ENCODE peak calls at places on chromosomes 11 and 22, in six cellular contexts. C, R, S, X, U and F are unnamed samples.

GRCh38 chr11:44950625-44951472 is at the start of gene TP53I11:
- DNase-seq in U (peak; percentile 49), R (no peak), X (peak; percentile 46), S (peak; percentile 83), C (peak; percentile 89), F (peak; percentile 79)

GRCh38 chr11:118789501-118790356 is 1.2 kb downstream of the DDX6 start:
- DNase-seq in C (peak; percentile 63), R (peak; percentile 68), X (no peak), U (peak; percentile 15), S (no peak), F (peak; percentile 88)

GRCh38 chr11:7688238-7688826 is 15.0 kb upstream of the CYB5R2 start:
- DNase-seq in R (peak; percentile 60), S (no peak), X (no peak), U (no peak), C (no peak), F (peak; percentile 35)

GRCh38 chr11:133896028-133896427 is 50.7 kb upstream of the SPATA19 start:
- DNase-seq in S (no peak), U (no peak), R (no peak), X (no peak), C (no peak), F (no peak)

GRCh38 chr11:3042496-3043314 is 14.5 kb downstream of the CARS1 start:
- DNase-seq in U (no peak), X (no peak), S (no peak), R (no peak), C (no peak), F (no peak)

GRCh38 chr22:20677684-20678242 is 96.2 kb upstream of the SERPIND1 start:
- DNase-seq in S (no peak), U (no peak), X (no peak), R (no peak), C (no peak), F (no peak)

GRCh38 chr11:19934828-19935259 is 222.2 kb downstream of the NAV2 start:
- DNase-seq in C (no peak), U (no peak), R (no peak), S (no peak), X (no peak), F (no peak)

GRCh38 chr11:85889676-85890579 is 34.7 kb downstream of the CCDC83 start:
- DNase-seq in S (no peak), R (no peak), C (no peak), X (no peak), U (no peak), F (peak; percentile 10)

GRCh38 chr11:120903686-120904085 is 120.2 kb upstream of the TBCEL start:
- DNase-seq in U (no peak), X (no peak), S (no peak), R (no peak), C (no peak), F (no peak)
- H3K27ac ChIP-seq in U (no peak overlapping the region), X (no peak overlapping the region), S (no peak overlapping the region), R (no peak overlapping the region), C (no peak overlapping the region), F (no peak overlapping the region)

DNA sequence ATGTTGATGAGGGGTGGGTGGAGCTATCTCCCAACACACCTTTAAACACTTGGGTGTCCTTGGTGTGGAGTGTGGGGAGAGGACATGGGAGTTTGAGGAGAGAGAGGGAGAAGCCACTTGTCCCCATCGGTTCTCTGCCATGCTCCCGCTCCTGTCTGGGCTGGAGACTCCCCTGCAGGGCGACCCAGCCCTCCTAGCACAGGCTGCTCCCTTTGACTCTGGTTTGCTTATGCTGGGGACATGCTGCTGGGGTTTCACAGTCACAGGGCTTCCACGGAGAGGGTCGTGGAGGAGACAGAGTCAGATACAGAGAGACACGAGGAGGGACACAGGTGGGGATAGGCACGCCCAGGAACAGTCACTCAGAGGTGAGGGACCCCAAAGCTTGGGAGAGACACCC is 1.6 kb downstream of the SCUBE1 start:
- DNase-seq in C (no peak), X (no peak), U (no peak), S (no peak), R (no peak), F (no peak)
- H3K4me1 ChIP-seq in C (no peaks in the 10 kb centered on the region), X (no peaks in the 10 kb centered on the region), U (no peaks in the 10 kb centered on the region), S (peaks cover 41% of the 10 kb centered on the region), R (no peaks in the 10 kb centered on the region), F (no peaks in the 10 kb centered on the region)

GRCh38 chr22:50192056-50192824 is 6.5 kb downstream of the TRABD start:
- DNase-seq in X (no peak), S (peak; percentile 39), C (no peak), R (peak; percentile 83), U (no peak), F (no peak)
- H3K36me3 ChIP-seq in X (peaks cover 20% of the 10 kb centered on the region), S (peaks cover 40% of the 10 kb centered on the region), C (peaks cover 7% of the 10 kb centered on the region), R (peaks cover 59% of the 10 kb centered on the region), U (peaks cover 14% of the 10 kb centered on the region), F (peaks cover 9% of the 10 kb centered on the region)

GRCh38 chr11:35857922-35858321 is 85.9 kb upstream of the LDLRAD3 start:
- DNase-seq in C (no peak), U (no peak), R (no peak), X (no peak), S (no peak), F (no peak)
- H3K27ac ChIP-seq in C (no peak overlapping the region), U (no peak overlapping the region), R (no peak overlapping the region), X (no peak overlapping the region), S (no peak overlapping the region), F (no peak overlapping the region)

DNA sequence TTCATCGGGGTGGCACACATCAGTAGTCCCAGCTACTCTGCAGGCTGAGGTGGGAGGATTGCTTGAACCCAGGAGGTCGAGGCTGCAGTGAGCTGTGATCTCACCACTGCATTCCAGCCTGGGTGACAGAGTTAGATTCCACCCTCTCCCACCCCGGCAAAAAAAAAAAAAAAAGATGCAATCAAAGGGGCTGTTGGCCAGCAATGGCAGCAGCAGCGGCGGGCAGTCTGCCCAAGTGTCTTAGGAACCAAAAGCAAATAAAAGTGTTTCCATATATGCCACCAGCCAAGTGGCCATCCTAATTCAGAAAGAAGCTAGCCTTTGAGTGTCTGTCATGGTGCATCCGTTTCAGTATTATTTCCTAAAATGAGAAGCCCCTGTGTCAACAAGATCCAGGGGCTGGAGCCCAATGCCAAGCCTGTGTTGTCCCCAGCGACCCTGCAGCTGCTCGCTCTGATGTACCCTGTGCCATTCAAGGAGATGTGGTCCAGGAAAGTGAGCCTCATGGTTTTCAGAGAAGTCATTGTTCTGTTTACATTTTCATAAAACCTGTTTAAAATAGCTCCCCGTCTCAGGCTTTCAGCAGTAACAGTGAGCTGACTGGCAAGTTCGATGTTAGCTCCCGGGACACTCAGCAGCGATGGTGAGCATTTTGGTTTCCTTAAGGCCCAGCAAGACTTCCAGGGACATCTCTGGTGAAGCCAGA is 12.5 kb downstream of the CDPF1 start:
- DNase-seq in C (no peak), U (no peak), S (no peak), R (no peak), X (no peak), F (no peak)
- H3K4me1 ChIP-seq in C (no peaks in the 10 kb centered on the region), U (peaks cover 19% of the 10 kb centered on the region), S (peaks cover 28% of the 10 kb centered on the region), R (peaks cover 36% of the 10 kb centered on the region), X (peaks cover 17% of the 10 kb centered on the region), F (no peaks in the 10 kb centered on the region)

GRCh38 chr11:57343825-57344224 is 5.7 kb downstream of the P2RX3 start:
- DNase-seq in R (no peak), X (no peak), S (no peak), U (no peak), C (no peak), F (no peak)
- H3K36me3 ChIP-seq in R (no peaks in the 10 kb centered on the region), X (no peaks in the 10 kb centered on the region), S (no peaks in the 10 kb centered on the region), U (no peaks in the 10 kb centered on the region), C (no peaks in the 10 kb centered on the region), F (no peaks in the 10 kb centered on the region)